ENCODE peak calls at places on chromosomes 11 and 22, in six cellular contexts. S is left kidney, W is NCI-H187 treated with DMSO at 0.1 percent for 48 hours, I is HCT116, R is epithelial cell of esophagus, N is left cardiac atrium. Z is an unnamed sample.

GRCh38 chr11:68258363-68258765 is 13.4 kb downstream of the C11orf24 start:
- DNase-seq in I (no peak), S (no peak), N (no peak), W (no peak), R (no peak), Z (no peak)

GRCh38 chr11:8265681-8266241 is 2.1 kb upstream of the LMO1 start:
- DNase-seq in I (no peak), S (peak; percentile 34), W (no peak), R (no peak), N (no peak), Z (no peak)

GRCh38 chr22:20238567-20239062 is 29.5 kb downstream of the RTN4R start:
- DNase-seq in I (peak; percentile 13), W (no peak), S (peak; percentile 79), R (peak; percentile 34), N (no peak), Z (no peak)

GRCh38 chr11:65489061-65489705 is 9.7 kb upstream of the MALAT1 start:
- DNase-seq in R (no peak), W (no peak), N (peak; percentile 72), S (peak; percentile 89), I (no peak), Z (no peak)

GRCh38 chr11:33698921-33699320 is 1.7 kb downstream of the C11orf91 start:
- DNase-seq in W (no peak), I (no peak), N (no peak), R (no peak), S (no peak), Z (no peak)

GRCh38 chr22:23233084-23233501 is 52.8 kb downstream of the BCR start:
- DNase-seq in R (no peak), N (peak; percentile 58), I (no peak), W (no peak), S (peak; percentile 25), Z (no peak)

GRCh38 chr11:8533332-8533731 is 60.7 kb downstream of the STK33 start:
- DNase-seq in I (no peak), W (no peak), S (peak; percentile 50), N (no peak), R (peak; percentile 67), Z (no peak)

GRCh38 chr11:44333271-44334218 is 23.6 kb upstream of the ALX4 start:
- DNase-seq in R (peak; percentile 62), N (no peak), S (no peak), I (peak; percentile 8), W (no peak), Z (no peak)

GRCh38 chr11:62830904-62831519 is 839 bp downstream of the STX5 start:
- DNase-seq in S (peak; percentile 93), R (peak; percentile 43), W (no peak), N (no peak), I (peak; percentile 22), Z (no peak)

GRCh38 chr11:87368151-87368550 is 330.4 kb downstream of the TMEM135 start:
- DNase-seq in N (no peak), S (no peak), W (no peak), I (no peak), R (no peak), Z (no peak)

GRCh38 chr11:36427876-36428275 is 82.2 kb downstream of the TRAF6 start:
- DNase-seq in I (no peak), N (no peak), R (no peak), W (no peak), S (no peak), Z (no peak)

GRCh38 chr11:1053121-1053901 is 16.8 kb upstream of the MUC6 start:
- DNase-seq in R (no peak), S (peak; percentile 54), W (no peak), N (peak; percentile 18), I (no peak), Z (no peak)

GRCh38 chr22:29041408-29041807 is 20.2 kb downstream of the C22orf31 start:
- DNase-seq in N (peak; percentile 41), S (no peak), W (no peak), I (no peak), R (no peak), Z (no peak)

GRCh38 chr11:69122642-69123431 is 32.9 kb upstream of the SMIM38 start:
- DNase-seq in N (peak; percentile 74), W (no peak), S (peak; percentile 92), I (peak; percentile 92), R (peak; percentile 90), Z (peak; percentile 90)

GRCh38 chr22:38034278-38034882 is 22.8 kb upstream of the PICK1 start:
- DNase-seq in S (peak; percentile 78), R (peak; percentile 90), W (no peak), I (peak; percentile 68), N (peak; percentile 72), Z (peak; percentile 85)

GRCh38 chr22:45265546-45265945 is 19.2 kb upstream of the UPK3A start:
- DNase-seq in S (no peak), N (no peak), I (no peak), W (no peak), R (no peak), Z (no peak)

GRCh38 chr11:12276831-12277475 is 100.4 kb upstream of the PARVA start:
- DNase-seq in R (no peak), W (peak; percentile 30), N (no peak), I (no peak), S (no peak), Z (peak; percentile 12)

GRCh38 chr22:19520566-19521305 is 3.5 kb downstream of the CLDN5 start:
- DNase-seq in I (no peak), R (no peak), S (no peak), N (no peak), W (no peak), Z (no peak)

GRCh38 chr11:3095712-3096361 is 38.6 kb upstream of the CARS1 start:
- DNase-seq in W (no peak), R (peak; percentile 55), I (no peak), S (no peak), N (peak; percentile 56), Z (peak; percentile 44)

GRCh38 chr11:117950320-117950719 is 21.1 kb upstream of the TMPRSS13 start:
- DNase-seq in N (no peak), I (no peak), S (peak; percentile 37), R (no peak), W (no peak), Z (no peak)

GRCh38 chr11:118746988-118747585 is 43.9 kb downstream of the DDX6 start:
- DNase-seq in S (no peak), I (no peak), N (no peak), W (no peak), R (no peak), Z (no peak)

GRCh38 chr11:15222777-15223176 is 108.1 kb downstream of the INSC start:
- DNase-seq in R (no peak), I (no peak), S (no peak), N (no peak), W (peak; percentile 75), Z (no peak)

GRCh38 chr11:36075053-36075452 is 131.2 kb downstream of the LDLRAD3 start:
- DNase-seq in I (no peak), R (peak; percentile 59), N (no peak), S (peak; percentile 50), W (no peak), Z (no peak)

GRCh38 chr22:23862103-23862502 is 4.4 kb downstream of the SLC2A11 start:
- DNase-seq in S (peak; percentile 68), N (no peak), W (no peak), R (peak; percentile 65), I (peak; percentile 32), Z (no peak)

GRCh38 chr11:8730697-8731020 is 48.1 kb downstream of the RPL27A start:
- DNase-seq in R (no peak), S (no peak), I (no peak), N (no peak), W (no peak), Z (no peak)

GRCh38 chr11:2976289-2977063 is 15.7 kb downstream of the NAP1L4 start:
- DNase-seq in S (no peak), N (no peak), W (no peak), I (no peak), R (no peak), Z (no peak)

GRCh38 chr11:131917634-131918384 is 547.4 kb downstream of the NTM start:
- DNase-seq in W (no peak), I (no peak), N (no peak), S (no peak), R (no peak), Z (no peak)

GRCh38 chr11:95255523-95256165 is 24.6 kb upstream of the SESN3 start:
- DNase-seq in N (no peak), S (peak; percentile 9), W (no peak), I (no peak), R (no peak), Z (no peak)

GRCh38 chr22:24996420-24996952 is 44.0 kb downstream of the KIAA1671 start:
- DNase-seq in R (peak; percentile 42), S (peak; percentile 85), I (peak; percentile 49), W (no peak), N (peak; percentile 44), Z (no peak)

GRCh38 chr22:49413551-49413950 is 414.1 kb downstream of the BRD1 start:
- DNase-seq in R (no peak), I (no peak), W (no peak), S (no peak), N (no peak), Z (no peak)

GRCh38 chr11:131914299-131914902 is 544.0 kb downstream of the NTM start:
- DNase-seq in I (no peak), S (no peak), W (no peak), N (no peak), R (peak; percentile 32), Z (no peak)